ENCODE peak calls at places on chromosomes 7 and 10, in four cellular contexts. M is Panc1, B is transverse colon, P is vagina. A is an unnamed sample. For H3K4me1 and H3K36me3, the result is how much of the 10 kb centered on the place peaks cover.

GRCh38 chr7:94513565-94513860 is 3.9 kb downstream of the CASD1 start:
- DNase-seq in M (no peak), B (no peak), P (no peak), A (no peak)

GRCh38 chr10:72170263-72170662 is 45.5 kb upstream of the ANAPC16 start:
- DNase-seq in M (no peak), B (peak), P (no peak), A (peak)

GRCh38 chr7:158013085-158013668 is 574.4 kb downstream of the PTPRN2 start:
- DNase-seq in M (no peak), B (no peak), P (no peak), A (no peak)

GRCh38 chr10:117374506-117375359 is 507 bp downstream of the PDZD8 start:
- DNase-seq in M (no peak), B (peak), P (peak), A (peak)

GRCh38 chr7:47044620-47045019 is 537.3 kb downstream of the TNS3 start:
- DNase-seq in M (no peak), B (no peak), P (no peak), A (no peak)

GRCh38 chr7:26490631-26491624 is 199.3 kb downstream of the SNX10 start:
- DNase-seq in M (no peak), B (peak), P (no peak), A (no peak)

GRCh38 chr7:131244259-131244852 is 83.3 kb upstream of the MKLN1 start:
- DNase-seq in M (peak), B (peak), P (peak), A (no peak)

GRCh38 chr10:88966785-88967184 is 14.2 kb upstream of the ACTA2 start:
- DNase-seq in M (no peak), B (peak), P (no peak), A (no peak)

GRCh38 chr7:44131173-44132009 is 8.0 kb upstream of the POLD2 start:
- DNase-seq in M (no peak), B (no peak), P (no peak), A (no peak)

GRCh38 chr7:85172530-85172941 is 14.3 kb downstream of the SEMA3D start:
- DNase-seq in M (no peak), B (no peak), P (no peak), A (no peak)

GRCh38 chr7:45159296-45159695 is 1.7 kb downstream of the RAMP3 start:
- DNase-seq in M (no peak), B (no peak), P (no peak), A (no peak)

GRCh38 chr7:2172311-2173183 is 60.2 kb downstream of the MAD1L1 start:
- DNase-seq in M (no peak), B (peak), P (no peak), A (peak)

GRCh38 chr7:155885162-155886160 is 73.2 kb upstream of the SHH start:
- DNase-seq in M (no peak), B (no peak), P (no peak), A (no peak)

GRCh38 chr7:151993977-151994676 is 31.3 kb upstream of the GALNT11 start:
- DNase-seq in M (no peak), B (no peak), P (no peak), A (no peak)

GRCh38 chr7:117021960-117022359 is 68.7 kb downstream of the ST7 start:
- DNase-seq in M (no peak), B (no peak), P (no peak), A (no peak)

GRCh38 chr10:67520924-67521520 is 175.0 kb downstream of the CTNNA3 start:
- DNase-seq in M (peak), B (peak), P (no peak), A (no peak)

GRCh38 chr10:125878957-125879835 is 1.9 kb downstream of the DHX32 start:
- DNase-seq in M (peak), B (no peak), P (no peak), A (no peak)

GRCh38 chr7:102912742-102913141 is at the start of gene LRRC17:
- DNase-seq in M (no peak), B (no peak), P (no peak), A (no peak)

GRCh38 chr10:72322280-72323058 is 32.2 kb downstream of the DNAJB12 start:
- DNase-seq in M (no peak), B (no peak), P (no peak), A (no peak)

GRCh38 chr10:57657164-57657765 is 610.4 kb downstream of the IPMK start:
- DNase-seq in M (peak), B (peak), P (no peak), A (no peak)

GRCh38 chr10:31515819-31516402 is 196.9 kb downstream of the ZEB1 start:
- DNase-seq in M (no peak), B (no peak), P (no peak), A (no peak)

GRCh38 chr7:149686001-149686400 is 87.4 kb downstream of the ZNF467 start:
- DNase-seq in M (no peak), B (no peak), P (no peak), A (no peak)

DNA sequence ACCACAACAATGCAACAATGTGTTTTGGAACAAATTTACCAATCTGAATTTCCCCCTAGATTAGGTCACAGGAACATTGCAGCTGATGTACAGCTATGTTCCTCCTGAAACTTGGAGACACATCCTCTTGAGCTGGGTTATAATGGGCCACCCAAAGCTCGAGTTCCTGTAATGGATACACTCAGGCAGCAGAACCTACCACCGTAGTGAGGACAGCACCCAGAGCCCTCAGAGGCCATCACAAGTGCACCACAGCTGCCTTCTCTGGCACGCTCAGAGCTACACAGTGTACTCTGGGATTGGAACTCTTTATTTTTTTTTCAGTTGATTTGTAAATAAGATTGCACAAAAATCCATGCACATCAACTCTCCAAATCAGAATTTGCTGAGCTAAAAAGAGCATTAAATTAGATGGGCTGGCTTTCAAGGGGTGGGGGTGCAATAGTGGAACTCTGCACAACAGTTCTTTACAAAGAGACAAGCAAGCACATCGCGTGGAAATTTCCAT is 56.7 kb downstream of the EGFR start:
- DNase-seq in M (no peak), B (peak), P (no peak), A (peak)
- H3K4me1 ChIP-seq in M (half or more), B (half or more), P (under half), A (under half)

DNA sequence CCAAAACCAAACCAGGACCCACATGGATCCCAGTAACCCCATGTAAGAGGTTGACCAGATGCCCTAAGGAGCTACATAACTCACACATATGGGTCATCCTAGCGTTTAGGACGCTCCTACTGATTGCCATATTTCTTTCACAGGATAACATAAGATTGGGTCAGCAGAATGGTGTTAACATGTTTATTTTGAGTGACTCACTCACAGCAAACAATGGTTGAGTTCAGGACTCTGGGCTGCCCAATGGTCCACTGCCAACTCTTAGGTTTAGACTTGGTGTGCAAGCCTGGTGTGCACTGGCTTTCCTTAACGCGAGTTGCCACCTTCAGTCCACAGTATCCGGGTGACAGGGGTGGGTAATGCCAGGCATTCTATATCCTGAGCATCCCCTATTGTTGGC is 211.5 kb downstream of the GPAM start:
- DNase-seq in M (no peak), B (no peak), P (no peak), A (no peak)
- TF ChIP-seq POLR2AphosphoS5 in M (no peak), B (no peak), P (no peak), A (no peak)

GRCh38 chr10:121540773-121541395 is 57.4 kb downstream of the FGFR2 start:
- DNase-seq in M (no peak), B (no peak), P (no peak), A (no peak)

GRCh38 chr10:121541450-121541849 is 56.8 kb downstream of the FGFR2 start:
- DNase-seq in M (no peak), B (no peak), P (no peak), A (no peak)

GRCh38 chr10:121539757-121540156 is 58.5 kb downstream of the FGFR2 start:
- DNase-seq in M (no peak), B (no peak), P (no peak), A (no peak)

GRCh38 chr10:121544301-121544869 is 53.9 kb downstream of the FGFR2 start:
- DNase-seq in M (no peak), B (no peak), P (no peak), A (no peak)

GRCh38 chr10:121543545-121543944 is 54.7 kb downstream of the FGFR2 start:
- DNase-seq in M (no peak), B (no peak), P (no peak), A (no peak)
- H3K36me3 ChIP-seq in M (under half), B (under half), P (under half), A (under half)

GRCh38 chr10:70662362-70663220 is 9.7 kb upstream of the ADAMTS14 start:
- DNase-seq in M (no peak), B (no peak), P (no peak), A (peak)

GRCh38 chr10:70658582-70659136 is 13.6 kb upstream of the ADAMTS14 start:
- DNase-seq in M (no peak), B (no peak), P (no peak), A (no peak)

GRCh38 chr10:70657036-70657435 is 15.3 kb upstream of the ADAMTS14 start:
- DNase-seq in M (no peak), B (no peak), P (no peak), A (no peak)

GRCh38 chr10:70661623-70662361 is 10.5 kb upstream of the ADAMTS14 start:
- DNase-seq in M (no peak), B (no peak), P (no peak), A (peak)

GRCh38 chr10:70660722-70661121 is 11.6 kb upstream of the ADAMTS14 start:
- DNase-seq in M (no peak), B (no peak), P (no peak), A (no peak)
- H3K4me1 ChIP-seq in M (under half), B (under half), P (under half), A (under half)

GRCh38 chr10:84230359-84230758 is 5.0 kb upstream of the LRIT2 start:
- DNase-seq in M (no peak), B (no peak), P (no peak), A (no peak)
- TF ChIP-seq POLR2AphosphoS5 in M (no peak), B (peak), P (no peak), A (no peak)

A was measured in breast epithelium.